ENCODE peak calls at places on chromosomes 5 and 9, in nine cellular contexts. One of them, this sample, is unnamed.

GRCh38 chr9:101995231-101995630 is 256.8 kb upstream of the GRIN3A start:
- DNase-seq in upper lobe of right lung: no peak
- DNase-seq in heart right ventricle: no peak
- DNase-seq in tibial nerve: no peak
- DNase-seq in sigmoid colon: no peak
- DNase-seq in fibroblast of lung: peak
- DNase-seq in stomach: no peak
- DNase-seq in CD4-positive, alpha-beta T cell: no peak
- DNase-seq in fibroblast of pulmonary artery: peak
- DNase-seq in this sample: no peak

GRCh38 chr5:136192526-136193395 is at the start of gene SMIM32:
- DNase-seq in heart right ventricle: peak
- DNase-seq in fibroblast of lung: peak
- DNase-seq in sigmoid colon: peak
- DNase-seq in upper lobe of right lung: peak
- DNase-seq in fibroblast of pulmonary artery: peak
- DNase-seq in stomach: no peak
- DNase-seq in tibial nerve: no peak
- DNase-seq in CD4-positive, alpha-beta T cell: no peak
- DNase-seq in this sample: no peak

GRCh38 chr5:52989025-52989780 is at the start of gene ITGA2:
- DNase-seq in heart right ventricle: peak
- DNase-seq in fibroblast of lung: peak
- DNase-seq in upper lobe of right lung: peak
- DNase-seq in tibial nerve: peak
- DNase-seq in stomach: peak
- DNase-seq in fibroblast of pulmonary artery: peak
- DNase-seq in sigmoid colon: peak
- DNase-seq in CD4-positive, alpha-beta T cell: peak
- DNase-seq in this sample: peak

GRCh38 chr9:93138171-93138764 is 4.2 kb upstream of the NINJ1 start:
- DNase-seq in heart right ventricle: no peak
- DNase-seq in tibial nerve: no peak
- DNase-seq in sigmoid colon: no peak
- DNase-seq in fibroblast of pulmonary artery: no peak
- DNase-seq in upper lobe of right lung: no peak
- DNase-seq in CD4-positive, alpha-beta T cell: no peak
- DNase-seq in stomach: no peak
- DNase-seq in fibroblast of lung: no peak
- DNase-seq in this sample: no peak

GRCh38 chr9:132780230-132781007 is 97.7 kb downstream of the AK8 start:
- DNase-seq in tibial nerve: no peak
- DNase-seq in fibroblast of pulmonary artery: peak
- DNase-seq in fibroblast of lung: no peak
- DNase-seq in CD4-positive, alpha-beta T cell: no peak
- DNase-seq in heart right ventricle: no peak
- DNase-seq in stomach: no peak
- DNase-seq in upper lobe of right lung: no peak
- DNase-seq in sigmoid colon: no peak
- DNase-seq in this sample: no peak

GRCh38 chr5:149114403-149115312 is 26.6 kb upstream of the ABLIM3 start:
- DNase-seq in heart right ventricle: peak
- DNase-seq in fibroblast of pulmonary artery: peak
- DNase-seq in upper lobe of right lung: no peak
- DNase-seq in CD4-positive, alpha-beta T cell: peak
- DNase-seq in sigmoid colon: peak
- DNase-seq in stomach: peak
- DNase-seq in tibial nerve: peak
- DNase-seq in fibroblast of lung: peak
- DNase-seq in this sample: no peak

GRCh38 chr5:172901012-172901780 is 58.0 kb upstream of the RPL26L1 start:
- DNase-seq in fibroblast of lung: peak
- DNase-seq in fibroblast of pulmonary artery: peak
- DNase-seq in upper lobe of right lung: no peak
- DNase-seq in heart right ventricle: peak
- DNase-seq in CD4-positive, alpha-beta T cell: no peak
- DNase-seq in tibial nerve: no peak
- DNase-seq in stomach: peak
- DNase-seq in sigmoid colon: peak
- DNase-seq in this sample: no peak

GRCh38 chr5:169291877-169292276 is 9.1 kb downstream of the SLIT3 start:
- DNase-seq in heart right ventricle: no peak
- DNase-seq in stomach: no peak
- DNase-seq in upper lobe of right lung: no peak
- DNase-seq in fibroblast of lung: no peak
- DNase-seq in tibial nerve: no peak
- DNase-seq in CD4-positive, alpha-beta T cell: no peak
- DNase-seq in sigmoid colon: no peak
- DNase-seq in fibroblast of pulmonary artery: no peak
- DNase-seq in this sample: no peak

GRCh38 chr5:31052937-31053658 is 140.4 kb upstream of the CDH6 start:
- DNase-seq in fibroblast of lung: no peak
- DNase-seq in stomach: no peak
- DNase-seq in CD4-positive, alpha-beta T cell: no peak
- DNase-seq in sigmoid colon: no peak
- DNase-seq in upper lobe of right lung: no peak
- DNase-seq in fibroblast of pulmonary artery: no peak
- DNase-seq in heart right ventricle: no peak
- DNase-seq in tibial nerve: no peak
- DNase-seq in this sample: no peak

GRCh38 chr5:35177783-35178182 is 52.5 kb downstream of the PRLR start:
- DNase-seq in CD4-positive, alpha-beta T cell: no peak
- DNase-seq in stomach: no peak
- DNase-seq in tibial nerve: no peak
- DNase-seq in fibroblast of pulmonary artery: no peak
- DNase-seq in upper lobe of right lung: no peak
- DNase-seq in sigmoid colon: no peak
- DNase-seq in heart right ventricle: no peak
- DNase-seq in fibroblast of lung: no peak
- DNase-seq in this sample: no peak

GRCh38 chr9:127980056-127980705 is 608 bp downstream of the EEIG1 start:
- DNase-seq in fibroblast of lung: no peak
- DNase-seq in fibroblast of pulmonary artery: no peak
- DNase-seq in heart right ventricle: peak
- DNase-seq in sigmoid colon: peak
- DNase-seq in tibial nerve: no peak
- DNase-seq in stomach: peak
- DNase-seq in CD4-positive, alpha-beta T cell: peak
- DNase-seq in upper lobe of right lung: peak
- DNase-seq in this sample: no peak

GRCh38 chr9:136859821-136860269 is 6.3 kb downstream of the EDF1 start:
- DNase-seq in sigmoid colon: peak
- DNase-seq in upper lobe of right lung: no peak
- DNase-seq in stomach: no peak
- DNase-seq in fibroblast of lung: no peak
- DNase-seq in tibial nerve: no peak
- DNase-seq in heart right ventricle: no peak
- DNase-seq in fibroblast of pulmonary artery: no peak
- DNase-seq in CD4-positive, alpha-beta T cell: no peak
- DNase-seq in this sample: no peak

GRCh38 chr9:6051511-6051950 is 36.1 kb upstream of the RANBP6 start:
- DNase-seq in heart right ventricle: no peak
- DNase-seq in upper lobe of right lung: no peak
- DNase-seq in sigmoid colon: no peak
- DNase-seq in CD4-positive, alpha-beta T cell: no peak
- DNase-seq in fibroblast of pulmonary artery: no peak
- DNase-seq in stomach: no peak
- DNase-seq in fibroblast of lung: no peak
- DNase-seq in tibial nerve: no peak
- DNase-seq in this sample: no peak

GRCh38 chr9:6049798-6050197 is 34.4 kb upstream of the RANBP6 start:
- DNase-seq in tibial nerve: no peak
- DNase-seq in sigmoid colon: no peak
- DNase-seq in CD4-positive, alpha-beta T cell: no peak
- DNase-seq in fibroblast of lung: no peak
- DNase-seq in stomach: no peak
- DNase-seq in heart right ventricle: no peak
- DNase-seq in upper lobe of right lung: no peak
- DNase-seq in fibroblast of pulmonary artery: peak
- DNase-seq in this sample: no peak

GRCh38 chr9:6055213-6055612 is 39.8 kb upstream of the RANBP6 start:
- DNase-seq in upper lobe of right lung: no peak
- DNase-seq in tibial nerve: peak
- DNase-seq in fibroblast of pulmonary artery: peak
- DNase-seq in CD4-positive, alpha-beta T cell: no peak
- DNase-seq in sigmoid colon: no peak
- DNase-seq in fibroblast of lung: peak
- DNase-seq in stomach: peak
- DNase-seq in heart right ventricle: peak
- DNase-seq in this sample: no peak

GRCh38 chr9:6052520-6052919 is 37.1 kb upstream of the RANBP6 start:
- DNase-seq in sigmoid colon: no peak
- DNase-seq in fibroblast of lung: no peak
- DNase-seq in stomach: no peak
- DNase-seq in heart right ventricle: no peak
- DNase-seq in CD4-positive, alpha-beta T cell: no peak
- DNase-seq in tibial nerve: no peak
- DNase-seq in fibroblast of pulmonary artery: no peak
- DNase-seq in upper lobe of right lung: no peak
- DNase-seq in this sample: no peak

GRCh38 chr9:6054280-6055099 is 39.1 kb upstream of the RANBP6 start:
- DNase-seq in stomach: peak
- DNase-seq in tibial nerve: peak
- DNase-seq in heart right ventricle: peak
- DNase-seq in fibroblast of pulmonary artery: peak
- DNase-seq in upper lobe of right lung: no peak
- DNase-seq in fibroblast of lung: peak
- DNase-seq in CD4-positive, alpha-beta T cell: peak
- DNase-seq in sigmoid colon: peak
- DNase-seq in this sample: no peak
- TF ChIP-seq CTCF in stomach: peak
- TF ChIP-seq CTCF in tibial nerve: peak
- TF ChIP-seq CTCF in heart right ventricle: peak
- TF ChIP-seq CTCF in fibroblast of pulmonary artery: peak
- TF ChIP-seq CTCF in upper lobe of right lung: peak
- TF ChIP-seq CTCF in fibroblast of lung: peak
- TF ChIP-seq CTCF in CD4-positive, alpha-beta T cell: peak
- TF ChIP-seq CTCF in sigmoid colon: peak
- TF ChIP-seq CTCF in this sample: peak

GRCh38 chr5:73694089-73694488 is 68.1 kb downstream of the ARHGEF28 start:
- DNase-seq in CD4-positive, alpha-beta T cell: no peak
- DNase-seq in heart right ventricle: no peak
- DNase-seq in stomach: no peak
- DNase-seq in fibroblast of lung: no peak
- DNase-seq in fibroblast of pulmonary artery: no peak
- DNase-seq in sigmoid colon: no peak
- DNase-seq in tibial nerve: no peak
- DNase-seq in upper lobe of right lung: no peak
- DNase-seq in this sample: no peak

GRCh38 chr5:73702534-73702933 is 76.5 kb downstream of the ARHGEF28 start:
- DNase-seq in sigmoid colon: no peak
- DNase-seq in stomach: no peak
- DNase-seq in fibroblast of pulmonary artery: no peak
- DNase-seq in fibroblast of lung: no peak
- DNase-seq in heart right ventricle: no peak
- DNase-seq in tibial nerve: no peak
- DNase-seq in CD4-positive, alpha-beta T cell: no peak
- DNase-seq in upper lobe of right lung: no peak
- DNase-seq in this sample: no peak

GRCh38 chr5:73693573-73694061 is 67.6 kb downstream of the ARHGEF28 start:
- DNase-seq in fibroblast of lung: peak
- DNase-seq in upper lobe of right lung: no peak
- DNase-seq in stomach: no peak
- DNase-seq in CD4-positive, alpha-beta T cell: no peak
- DNase-seq in tibial nerve: no peak
- DNase-seq in sigmoid colon: no peak
- DNase-seq in heart right ventricle: no peak
- DNase-seq in fibroblast of pulmonary artery: peak
- DNase-seq in this sample: no peak

GRCh38 chr5:73701566-73701965 is 75.6 kb downstream of the ARHGEF28 start:
- DNase-seq in stomach: no peak
- DNase-seq in fibroblast of pulmonary artery: peak
- DNase-seq in upper lobe of right lung: no peak
- DNase-seq in fibroblast of lung: peak
- DNase-seq in heart right ventricle: no peak
- DNase-seq in CD4-positive, alpha-beta T cell: no peak
- DNase-seq in tibial nerve: no peak
- DNase-seq in sigmoid colon: no peak
- DNase-seq in this sample: no peak

DNA sequence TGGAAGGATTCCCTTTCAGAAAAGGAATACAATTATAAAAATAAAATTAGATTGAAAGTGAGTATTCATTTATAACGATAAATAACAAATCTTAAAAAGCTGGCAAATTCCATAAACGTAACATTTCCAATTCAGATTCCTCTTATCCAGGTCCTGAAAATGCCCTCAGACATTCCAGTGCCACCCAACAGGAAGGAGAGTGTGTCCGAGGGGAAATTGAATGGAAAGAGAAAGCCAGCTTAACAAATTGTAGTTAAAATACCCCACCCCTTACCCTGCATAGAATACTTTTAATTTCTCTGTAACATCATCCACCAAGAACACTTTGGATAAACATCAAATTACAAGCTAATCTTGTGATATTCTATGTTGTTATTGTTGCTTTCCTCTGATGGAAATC is 72.0 kb downstream of the ARHGEF28 start:
- DNase-seq in fibroblast of lung: no peak
- DNase-seq in heart right ventricle: no peak
- DNase-seq in stomach: no peak
- DNase-seq in CD4-positive, alpha-beta T cell: no peak
- DNase-seq in sigmoid colon: no peak
- DNase-seq in fibroblast of pulmonary artery: no peak
- DNase-seq in upper lobe of right lung: no peak
- DNase-seq in tibial nerve: no peak
- DNase-seq in this sample: no peak
- TF ChIP-seq CTCF in fibroblast of lung: no peak
- TF ChIP-seq CTCF in heart right ventricle: no peak
- TF ChIP-seq CTCF in stomach: no peak
- TF ChIP-seq CTCF in CD4-positive, alpha-beta T cell: no peak
- TF ChIP-seq CTCF in sigmoid colon: no peak
- TF ChIP-seq CTCF in fibroblast of pulmonary artery: no peak
- TF ChIP-seq CTCF in upper lobe of right lung: no peak
- TF ChIP-seq CTCF in tibial nerve: no peak
- TF ChIP-seq CTCF in this sample: no peak

GRCh38 chr5:24750356-24750755 is 105.6 kb upstream of the CDH10 start:
- DNase-seq in CD4-positive, alpha-beta T cell: no peak
- DNase-seq in fibroblast of lung: no peak
- DNase-seq in sigmoid colon: no peak
- DNase-seq in heart right ventricle: no peak
- DNase-seq in tibial nerve: no peak
- DNase-seq in fibroblast of pulmonary artery: no peak
- DNase-seq in upper lobe of right lung: no peak
- DNase-seq in stomach: no peak
- DNase-seq in this sample: no peak
- TF ChIP-seq CTCF in CD4-positive, alpha-beta T cell: no peak
- TF ChIP-seq CTCF in fibroblast of lung: no peak
- TF ChIP-seq CTCF in sigmoid colon: no peak
- TF ChIP-seq CTCF in heart right ventricle: no peak
- TF ChIP-seq CTCF in tibial nerve: no peak
- TF ChIP-seq CTCF in fibroblast of pulmonary artery: no peak
- TF ChIP-seq CTCF in upper lobe of right lung: no peak
- TF ChIP-seq CTCF in stomach: no peak
- TF ChIP-seq CTCF in this sample: no peak

DNA sequence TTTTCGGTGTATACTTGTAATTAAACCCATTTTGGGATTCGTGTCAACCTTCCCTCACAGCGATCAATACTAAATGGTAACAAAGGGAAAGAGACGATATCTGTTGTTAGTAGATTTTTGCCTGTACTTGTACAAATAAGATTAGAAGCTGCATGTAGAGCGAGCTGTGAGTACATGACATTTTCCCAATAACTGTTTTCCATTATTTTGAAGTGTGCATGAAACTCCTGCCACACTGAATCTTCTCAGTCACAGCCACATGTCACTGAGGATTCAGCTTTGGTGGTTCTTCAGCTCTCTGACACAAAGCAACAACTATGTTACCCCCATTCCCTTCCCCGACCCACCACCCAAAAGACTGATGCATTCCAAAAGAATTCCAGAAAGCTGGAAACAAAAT is 685.6 kb downstream of the EFNA5 start:
- DNase-seq in fibroblast of pulmonary artery: no peak
- DNase-seq in sigmoid colon: no peak
- DNase-seq in tibial nerve: no peak
- DNase-seq in heart right ventricle: no peak
- DNase-seq in fibroblast of lung: no peak
- DNase-seq in upper lobe of right lung: no peak
- DNase-seq in stomach: no peak
- DNase-seq in CD4-positive, alpha-beta T cell: no peak
- DNase-seq in this sample: no peak
- TF ChIP-seq CTCF in fibroblast of pulmonary artery: no peak
- TF ChIP-seq CTCF in sigmoid colon: no peak
- TF ChIP-seq CTCF in tibial nerve: no peak
- TF ChIP-seq CTCF in heart right ventricle: no peak
- TF ChIP-seq CTCF in fibroblast of lung: no peak
- TF ChIP-seq CTCF in upper lobe of right lung: no peak
- TF ChIP-seq CTCF in stomach: no peak
- TF ChIP-seq CTCF in CD4-positive, alpha-beta T cell: no peak
- TF ChIP-seq CTCF in this sample: no peak

This sample was measured in chondrocyte.